ENCODE peak calls at places on chromosomes 2 and 18, in four cellular contexts. L is activated CD4-positive, CD25-positive, alpha-beta regulatory T cell; I is Calu3; P is GM23338. B is an unnamed sample.

GRCh38 chr2:85312404-85312803 is 15.4 kb downstream of the TGOLN2 start:
- DNase-seq in P (no peak), L (no peak), I (no peak), B (no peak)

GRCh38 chr2:192002418-192002817 is 155.5 kb upstream of the CAVIN2 start:
- DNase-seq in L (no peak), P (no peak), I (peak; percentile 16), B (no peak)

GRCh38 chr18:52409732-52410131 is 69.7 kb downstream of the DCC start:
- DNase-seq in P (peak; percentile 24), I (peak; percentile 20), L (no peak), B (no peak)

GRCh38 chr2:10544252-10544651 is 96.1 kb upstream of the ODC1 start:
- DNase-seq in P (no peak), L (no peak), I (no peak), B (no peak)

GRCh38 chr18:421236-422155 is 79.0 kb downstream of the COLEC12 start:
- DNase-seq in I (peak; percentile 7), P (no peak), L (no peak), B (no peak)

GRCh38 chr2:41830600-41830999 is 217.2 kb upstream of the PKDCC start:
- DNase-seq in P (no peak), L (no peak), I (no peak), B (no peak)

GRCh38 chr18:46346896-46347630 is 242.9 kb downstream of the HAUS1 start:
- DNase-seq in I (no peak), L (no peak), P (no peak), B (no peak)

GRCh38 chr2:64934530-64934929 is 54.7 kb upstream of the SLC1A4 start:
- DNase-seq in I (no peak), L (no peak), P (no peak), B (no peak)

GRCh38 chr2:152426801-152427200 is 91.8 kb downstream of the FMNL2 start:
- DNase-seq in P (no peak), I (no peak), L (no peak), B (no peak)

GRCh38 chr2:61434314-61434713 is 36.6 kb downstream of the USP34 start:
- DNase-seq in P (no peak), I (no peak), L (no peak), B (no peak)

GRCh38 chr2:163528640-163529217 is 207.1 kb downstream of the FIGN start:
- DNase-seq in L (no peak), P (no peak), I (no peak), B (no peak)

GRCh38 chr18:62634471-62634870 is 80.9 kb upstream of the PHLPP1 start:
- DNase-seq in I (no peak), L (no peak), P (no peak), B (no peak)

GRCh38 chr2:131039908-131040660 is 53.2 kb downstream of the FAM168B start:
- DNase-seq in L (no peak), P (no peak), I (no peak), B (peak; percentile 66)

GRCh38 chr2:73850009-73850408 is 21.2 kb downstream of the STAMBP start:
- DNase-seq in I (no peak), P (no peak), L (no peak), B (no peak)

GRCh38 chr18:66640431-66640830 is 36.5 kb upstream of the CDH19 start:
- DNase-seq in L (no peak), P (no peak), I (no peak), B (no peak)

GRCh38 chr2:189096769-189097447 is 82.7 kb downstream of the COL5A2 start:
- DNase-seq in I (peak; percentile 12), P (no peak), L (no peak), B (no peak)

GRCh38 chr2:100196786-100197494 is 54.5 kb upstream of the AFF3 start:
- DNase-seq in I (no peak), L (no peak), P (no peak), B (no peak)

GRCh38 chr2:101306410-101306809 is 2.1 kb downstream of the RNF149 start:
- DNase-seq in L (no peak), I (no peak), P (no peak), B (no peak)

GRCh38 chr2:37827911-37828411 is 97.1 kb upstream of the RMDN2 start:
- DNase-seq in P (no peak), I (no peak), L (no peak), B (no peak)

GRCh38 chr2:12884713-12885282 is 168.1 kb downstream of the TRIB2 start:
- DNase-seq in I (no peak), L (no peak), P (no peak), B (no peak)

GRCh38 chr2:45616663-45617411 is 5.8 kb upstream of the SRBD1 start:
- DNase-seq in I (no peak), P (no peak), L (no peak), B (no peak)

GRCh38 chr2:118222643-118223486 is 134.6 kb downstream of the INSIG2 start:
- DNase-seq in I (no peak), L (no peak), P (no peak), B (no peak)

GRCh38 chr18:31244737-31245432 is 73.1 kb upstream of the DSG1 start:
- DNase-seq in I (no peak), P (no peak), L (no peak), B (no peak)

GRCh38 chr2:30410217-30410616 is 36.8 kb upstream of the LCLAT1 start:
- DNase-seq in P (no peak), L (no peak), I (no peak), B (no peak)

GRCh38 chr2:70362661-70363060 is 60.8 kb upstream of the FAM136A start:
- DNase-seq in L (no peak), I (no peak), P (no peak), B (no peak)

GRCh38 chr2:239947361-239948045 is 77.6 kb downstream of the NDUFA10 start:
- DNase-seq in I (no peak), P (no peak), L (no peak), B (peak; percentile 68)

GRCh38 chr2:45233301-45233700 is 224.0 kb upstream of the SIX2 start:
- DNase-seq in I (no peak), P (no peak), L (no peak), B (no peak)

GRCh38 chr2:128520787-128521186 is 202.1 kb upstream of the HS6ST1 start:
- DNase-seq in L (no peak), P (no peak), I (peak; percentile 46), B (no peak)

GRCh38 chr2:98824256-98825042 is 93.5 kb upstream of the MGAT4A start:
- DNase-seq in I (no peak), P (no peak), L (no peak), B (no peak)

GRCh38 chr18:9466911-9467310 is 8.4 kb upstream of the RALBP1 start:
- DNase-seq in P (no peak), L (no peak), I (no peak), B (no peak)

GRCh38 chr2:38168710-38169480 is 92.9 kb upstream of the CYP1B1 start:
- DNase-seq in L (no peak), P (no peak), I (no peak), B (no peak)

B was measured in H7.